ENCODE peak calls at places on chromosomes 3 and 15, in eight cellular contexts. One of them, this sample, is unnamed.

GRCh38 chr3:80338366-80338765 is 570.6 kb upstream of the ROBO1 start:
- DNase-seq in stomach: no peak
- DNase-seq in AG10803: no peak
- DNase-seq in type B pancreatic cell: no peak
- DNase-seq in thyroid gland: no peak
- DNase-seq in bronchial epithelial cell: peak
- DNase-seq in lower leg skin: no peak
- DNase-seq in fibroblast of pulmonary artery: peak
- DNase-seq in this sample: no peak

GRCh38 chr3:41198526-41198925 is 779 bp upstream of the CTNNB1 start:
- DNase-seq in thyroid gland: peak
- DNase-seq in fibroblast of pulmonary artery: no peak
- DNase-seq in bronchial epithelial cell: no peak
- DNase-seq in stomach: peak
- DNase-seq in lower leg skin: peak
- DNase-seq in AG10803: peak
- DNase-seq in type B pancreatic cell: no peak
- DNase-seq in this sample: peak

GRCh38 chr3:47617061-47618010 is 38.7 kb upstream of the CSPG5 start:
- DNase-seq in bronchial epithelial cell: peak
- DNase-seq in lower leg skin: no peak
- DNase-seq in stomach: no peak
- DNase-seq in AG10803: no peak
- DNase-seq in type B pancreatic cell: no peak
- DNase-seq in thyroid gland: no peak
- DNase-seq in fibroblast of pulmonary artery: no peak
- DNase-seq in this sample: no peak

GRCh38 chr3:55160241-55160877 is 232.5 kb upstream of the LRTM1 start:
- DNase-seq in AG10803: peak
- DNase-seq in thyroid gland: peak
- DNase-seq in fibroblast of pulmonary artery: peak
- DNase-seq in stomach: peak
- DNase-seq in lower leg skin: peak
- DNase-seq in type B pancreatic cell: no peak
- DNase-seq in bronchial epithelial cell: no peak
- DNase-seq in this sample: no peak

GRCh38 chr3:142849148-142849547 is 39.7 kb downstream of the PCOLCE2 start:
- DNase-seq in type B pancreatic cell: no peak
- DNase-seq in stomach: no peak
- DNase-seq in bronchial epithelial cell: peak
- DNase-seq in fibroblast of pulmonary artery: no peak
- DNase-seq in AG10803: no peak
- DNase-seq in lower leg skin: no peak
- DNase-seq in thyroid gland: no peak
- DNase-seq in this sample: no peak

GRCh38 chr15:81235276-81235675 is 38.6 kb downstream of the IL16 start:
- DNase-seq in AG10803: no peak
- DNase-seq in type B pancreatic cell: no peak
- DNase-seq in stomach: no peak
- DNase-seq in lower leg skin: no peak
- DNase-seq in thyroid gland: no peak
- DNase-seq in fibroblast of pulmonary artery: no peak
- DNase-seq in bronchial epithelial cell: no peak
- DNase-seq in this sample: no peak

GRCh38 chr15:96774216-96774615 is 443.7 kb downstream of the NR2F2 start:
- DNase-seq in type B pancreatic cell: no peak
- DNase-seq in bronchial epithelial cell: no peak
- DNase-seq in stomach: no peak
- DNase-seq in fibroblast of pulmonary artery: no peak
- DNase-seq in AG10803: no peak
- DNase-seq in thyroid gland: no peak
- DNase-seq in lower leg skin: no peak
- DNase-seq in this sample: no peak

GRCh38 chr3:184218814-184219213 is 10.6 kb upstream of the VWA5B2 start:
- DNase-seq in bronchial epithelial cell: no peak
- DNase-seq in lower leg skin: no peak
- DNase-seq in type B pancreatic cell: no peak
- DNase-seq in AG10803: no peak
- DNase-seq in thyroid gland: no peak
- DNase-seq in stomach: no peak
- DNase-seq in fibroblast of pulmonary artery: no peak
- DNase-seq in this sample: no peak

GRCh38 chr15:76160426-76161152 is 100.8 kb downstream of the TMEM266 start:
- DNase-seq in thyroid gland: no peak
- DNase-seq in AG10803: peak
- DNase-seq in fibroblast of pulmonary artery: no peak
- DNase-seq in lower leg skin: no peak
- DNase-seq in bronchial epithelial cell: peak
- DNase-seq in stomach: no peak
- DNase-seq in type B pancreatic cell: no peak
- DNase-seq in this sample: no peak

GRCh38 chr3:117748131-117748530 is 1038.6 kb downstream of the TUSC7 start:
- DNase-seq in bronchial epithelial cell: no peak
- DNase-seq in fibroblast of pulmonary artery: no peak
- DNase-seq in thyroid gland: no peak
- DNase-seq in stomach: no peak
- DNase-seq in type B pancreatic cell: no peak
- DNase-seq in AG10803: no peak
- DNase-seq in lower leg skin: no peak
- DNase-seq in this sample: no peak

GRCh38 chr3:31817411-31817966 is 163.6 kb downstream of the OSBPL10 start:
- DNase-seq in stomach: no peak
- DNase-seq in bronchial epithelial cell: no peak
- DNase-seq in type B pancreatic cell: no peak
- DNase-seq in AG10803: no peak
- DNase-seq in thyroid gland: no peak
- DNase-seq in fibroblast of pulmonary artery: no peak
- DNase-seq in lower leg skin: no peak
- DNase-seq in this sample: no peak

GRCh38 chr3:178353292-178353814 is 182.9 kb upstream of the KCNMB2 start:
- DNase-seq in AG10803: peak
- DNase-seq in fibroblast of pulmonary artery: no peak
- DNase-seq in lower leg skin: no peak
- DNase-seq in thyroid gland: no peak
- DNase-seq in bronchial epithelial cell: no peak
- DNase-seq in type B pancreatic cell: no peak
- DNase-seq in stomach: no peak
- DNase-seq in this sample: no peak

GRCh38 chr3:179608931-179609720 is 4.5 kb downstream of the NDUFB5 start:
- DNase-seq in lower leg skin: no peak
- DNase-seq in type B pancreatic cell: no peak
- DNase-seq in stomach: no peak
- DNase-seq in bronchial epithelial cell: no peak
- DNase-seq in AG10803: no peak
- DNase-seq in fibroblast of pulmonary artery: no peak
- DNase-seq in thyroid gland: no peak
- DNase-seq in this sample: no peak

GRCh38 chr3:107198522-107199271 is 178.5 kb upstream of the CCDC54 start:
- DNase-seq in AG10803: peak
- DNase-seq in thyroid gland: no peak
- DNase-seq in type B pancreatic cell: no peak
- DNase-seq in stomach: no peak
- DNase-seq in lower leg skin: no peak
- DNase-seq in bronchial epithelial cell: no peak
- DNase-seq in fibroblast of pulmonary artery: peak
- DNase-seq in this sample: peak

GRCh38 chr3:139797724-139798343 is 120.1 kb upstream of the NMNAT3 start:
- DNase-seq in stomach: no peak
- DNase-seq in type B pancreatic cell: peak
- DNase-seq in bronchial epithelial cell: peak
- DNase-seq in fibroblast of pulmonary artery: peak
- DNase-seq in AG10803: peak
- DNase-seq in lower leg skin: no peak
- DNase-seq in thyroid gland: peak
- DNase-seq in this sample: no peak

GRCh38 chr15:68301300-68301699 is 23.8 kb downstream of the FEM1B start:
- DNase-seq in stomach: no peak
- DNase-seq in bronchial epithelial cell: no peak
- DNase-seq in thyroid gland: no peak
- DNase-seq in lower leg skin: no peak
- DNase-seq in AG10803: no peak
- DNase-seq in type B pancreatic cell: peak
- DNase-seq in fibroblast of pulmonary artery: no peak
- DNase-seq in this sample: no peak

GRCh38 chr15:67130673-67131601 is 65.5 kb downstream of the SMAD3 start:
- DNase-seq in type B pancreatic cell: no peak
- DNase-seq in lower leg skin: no peak
- DNase-seq in AG10803: peak
- DNase-seq in thyroid gland: peak
- DNase-seq in bronchial epithelial cell: peak
- DNase-seq in stomach: no peak
- DNase-seq in fibroblast of pulmonary artery: peak
- DNase-seq in this sample: no peak

GRCh38 chr3:172317984-172318383 is 130.3 kb downstream of the GHSR start:
- DNase-seq in thyroid gland: no peak
- DNase-seq in bronchial epithelial cell: peak
- DNase-seq in type B pancreatic cell: no peak
- DNase-seq in lower leg skin: no peak
- DNase-seq in fibroblast of pulmonary artery: peak
- DNase-seq in stomach: no peak
- DNase-seq in AG10803: peak
- DNase-seq in this sample: peak

GRCh38 chr3:112958749-112959560 is 15.9 kb downstream of the CD200R1 start:
- DNase-seq in bronchial epithelial cell: no peak
- DNase-seq in stomach: no peak
- DNase-seq in type B pancreatic cell: no peak
- DNase-seq in thyroid gland: no peak
- DNase-seq in lower leg skin: no peak
- DNase-seq in AG10803: no peak
- DNase-seq in fibroblast of pulmonary artery: no peak
- DNase-seq in this sample: no peak

GRCh38 chr15:59367022-59367451 is 5.6 kb downstream of the MYO1E start:
- DNase-seq in thyroid gland: no peak
- DNase-seq in type B pancreatic cell: no peak
- DNase-seq in lower leg skin: no peak
- DNase-seq in stomach: no peak
- DNase-seq in fibroblast of pulmonary artery: peak
- DNase-seq in AG10803: no peak
- DNase-seq in bronchial epithelial cell: peak
- DNase-seq in this sample: no peak

GRCh38 chr3:67605377-67605776 is 49.0 kb downstream of the SUCLG2 start:
- DNase-seq in AG10803: peak
- DNase-seq in fibroblast of pulmonary artery: peak
- DNase-seq in stomach: no peak
- DNase-seq in thyroid gland: no peak
- DNase-seq in bronchial epithelial cell: peak
- DNase-seq in lower leg skin: no peak
- DNase-seq in type B pancreatic cell: no peak
- DNase-seq in this sample: no peak

GRCh38 chr3:79257811-79258210 is 510.0 kb downstream of the ROBO1 start:
- DNase-seq in bronchial epithelial cell: no peak
- DNase-seq in stomach: no peak
- DNase-seq in thyroid gland: no peak
- DNase-seq in type B pancreatic cell: no peak
- DNase-seq in lower leg skin: no peak
- DNase-seq in AG10803: peak
- DNase-seq in fibroblast of pulmonary artery: no peak
- DNase-seq in this sample: no peak

GRCh38 chr3:101791778-101792177 is 12.8 kb downstream of the NXPE3 start:
- DNase-seq in thyroid gland: no peak
- DNase-seq in AG10803: no peak
- DNase-seq in fibroblast of pulmonary artery: no peak
- DNase-seq in lower leg skin: no peak
- DNase-seq in bronchial epithelial cell: no peak
- DNase-seq in stomach: no peak
- DNase-seq in type B pancreatic cell: no peak
- DNase-seq in this sample: no peak

DNA sequence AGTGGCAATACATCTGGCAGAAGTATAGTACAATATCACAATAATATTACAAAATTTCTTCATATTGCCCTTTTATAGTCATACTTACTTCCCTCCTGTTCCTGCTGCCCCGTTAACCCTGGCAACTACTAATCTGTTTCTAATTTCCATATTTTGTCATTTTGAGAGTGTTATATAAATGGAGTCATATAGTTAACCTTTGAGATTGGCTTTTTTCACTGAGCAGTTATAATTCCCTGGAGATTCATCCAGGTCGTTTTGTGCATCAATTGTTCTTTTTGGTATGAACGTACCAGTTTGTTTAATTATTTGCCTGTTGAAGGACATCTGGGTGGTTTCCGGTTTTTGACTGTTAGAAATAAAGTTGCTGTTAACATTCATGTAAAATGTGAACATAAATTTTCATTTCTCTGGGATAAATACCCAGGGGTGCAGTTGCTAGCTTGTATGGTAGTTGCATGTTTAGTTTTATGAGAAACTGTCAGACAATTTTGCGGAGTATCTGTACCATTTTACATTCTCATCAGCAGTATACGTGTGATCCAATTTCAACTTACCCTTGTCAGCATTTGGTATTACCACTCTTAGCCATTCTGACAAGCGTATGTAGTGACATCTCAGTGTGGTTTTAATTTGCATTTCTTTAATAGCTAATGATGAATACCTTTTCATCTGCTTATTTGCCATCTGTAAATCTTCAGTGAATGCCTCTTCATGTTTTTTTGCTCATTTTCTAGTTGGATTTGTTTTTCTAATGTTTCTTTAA is 32.2 kb upstream of the IL20RB start:
- DNase-seq in fibroblast of pulmonary artery: no peak
- DNase-seq in lower leg skin: no peak
- DNase-seq in thyroid gland: no peak
- DNase-seq in AG10803: peak
- DNase-seq in stomach: no peak
- DNase-seq in type B pancreatic cell: no peak
- DNase-seq in bronchial epithelial cell: no peak
- DNase-seq in this sample: no peak
- TF ChIP-seq CTCF in fibroblast of pulmonary artery: no peak
- TF ChIP-seq CTCF in lower leg skin: no peak
- TF ChIP-seq CTCF in thyroid gland: no peak
- TF ChIP-seq CTCF in AG10803: no peak
- TF ChIP-seq CTCF in stomach: no peak
- TF ChIP-seq CTCF in type B pancreatic cell: no peak
- TF ChIP-seq CTCF in bronchial epithelial cell: no peak
- TF ChIP-seq CTCF in this sample: no peak

GRCh38 chr3:189169728-189170127 is 2.0 kb upstream of the TPRG1 start:
- DNase-seq in lower leg skin: no peak
- DNase-seq in AG10803: no peak
- DNase-seq in bronchial epithelial cell: no peak
- DNase-seq in stomach: no peak
- DNase-seq in thyroid gland: no peak
- DNase-seq in type B pancreatic cell: no peak
- DNase-seq in fibroblast of pulmonary artery: no peak
- DNase-seq in this sample: no peak
- TF ChIP-seq CTCF in lower leg skin: no peak
- TF ChIP-seq CTCF in AG10803: no peak
- TF ChIP-seq CTCF in bronchial epithelial cell: no peak
- TF ChIP-seq CTCF in stomach: no peak
- TF ChIP-seq CTCF in thyroid gland: no peak
- TF ChIP-seq CTCF in type B pancreatic cell: peak
- TF ChIP-seq CTCF in fibroblast of pulmonary artery: no peak
- TF ChIP-seq CTCF in this sample: peak

GRCh38 chr3:72187131-72187530 is 402.2 kb upstream of the PROK2 start:
- DNase-seq in AG10803: no peak
- DNase-seq in stomach: no peak
- DNase-seq in fibroblast of pulmonary artery: no peak
- DNase-seq in thyroid gland: no peak
- DNase-seq in bronchial epithelial cell: no peak
- DNase-seq in type B pancreatic cell: no peak
- DNase-seq in lower leg skin: no peak
- DNase-seq in this sample: no peak
- TF ChIP-seq CTCF in AG10803: peak
- TF ChIP-seq CTCF in stomach: no peak
- TF ChIP-seq CTCF in fibroblast of pulmonary artery: peak
- TF ChIP-seq CTCF in thyroid gland: no peak
- TF ChIP-seq CTCF in bronchial epithelial cell: no peak
- TF ChIP-seq CTCF in type B pancreatic cell: no peak
- TF ChIP-seq CTCF in lower leg skin: no peak
- TF ChIP-seq CTCF in this sample: no peak

GRCh38 chr3:72031581-72031980 is 246.6 kb upstream of the PROK2 start:
- DNase-seq in stomach: no peak
- DNase-seq in lower leg skin: no peak
- DNase-seq in AG10803: peak
- DNase-seq in fibroblast of pulmonary artery: peak
- DNase-seq in type B pancreatic cell: no peak
- DNase-seq in bronchial epithelial cell: peak
- DNase-seq in thyroid gland: no peak
- DNase-seq in this sample: no peak
- TF ChIP-seq CTCF in stomach: no peak
- TF ChIP-seq CTCF in lower leg skin: no peak
- TF ChIP-seq CTCF in AG10803: peak
- TF ChIP-seq CTCF in fibroblast of pulmonary artery: no peak
- TF ChIP-seq CTCF in type B pancreatic cell: no peak
- TF ChIP-seq CTCF in bronchial epithelial cell: no peak
- TF ChIP-seq CTCF in thyroid gland: no peak
- TF ChIP-seq CTCF in this sample: no peak

This sample was measured in glutamatergic neuron.